ENCODE peak calls at places on chromosomes 2 and 18, in five cellular contexts. Q is HCT116, O is GM23248, G is neural progenitor cell, L is tibial nerve. P is an unnamed sample. For H3K9me3, the result is how much of the 10 kb centered on the place peaks cover.

GRCh38 chr18:45521777-45522176 is 93.5 kb upstream of the SLC14A2 start:
- DNase-seq in G (no peak), L (peak), Q (no peak), O (peak), P (no peak)

GRCh38 chr2:53131416-53131815 is 636.2 kb upstream of the CHAC2 start:
- DNase-seq in Q (peak), O (peak), G (no peak), L (no peak), P (no peak)

GRCh38 chr2:108621087-108621559 is 86.9 kb downstream of the LIMS1 start:
- DNase-seq in Q (peak), G (peak), O (peak), L (no peak), P (peak)

GRCh38 chr18:25560369-25560768 is 208.4 kb upstream of the ZNF521 start:
- DNase-seq in O (peak), Q (no peak), L (no peak), G (no peak), P (no peak)

GRCh38 chr2:124908411-124908810 is 883.3 kb downstream of the CNTNAP5 start:
- DNase-seq in Q (no peak), G (no peak), O (no peak), L (no peak), P (no peak)

GRCh38 chr18:49685231-49685942 is 123.5 kb downstream of the LIPG start:
- DNase-seq in O (no peak), G (no peak), L (no peak), Q (no peak), P (no peak)

GRCh38 chr2:20633794-20634259 is 17.1 kb downstream of the HS1BP3 start:
- DNase-seq in L (no peak), Q (no peak), O (no peak), G (no peak), P (no peak)

GRCh38 chr2:138272524-138273210 is 228.9 kb upstream of the SPOPL start:
- DNase-seq in Q (no peak), G (no peak), L (no peak), O (no peak), P (no peak)

GRCh38 chr2:72719416-72719815 is 106.4 kb downstream of the EXOC6B start:
- DNase-seq in G (peak), Q (no peak), L (no peak), O (no peak), P (no peak)

GRCh38 chr2:69779258-69779989 is 37.5 kb downstream of the ANXA4 start:
- DNase-seq in O (peak), L (no peak), Q (peak), G (no peak), P (no peak)

DNA sequence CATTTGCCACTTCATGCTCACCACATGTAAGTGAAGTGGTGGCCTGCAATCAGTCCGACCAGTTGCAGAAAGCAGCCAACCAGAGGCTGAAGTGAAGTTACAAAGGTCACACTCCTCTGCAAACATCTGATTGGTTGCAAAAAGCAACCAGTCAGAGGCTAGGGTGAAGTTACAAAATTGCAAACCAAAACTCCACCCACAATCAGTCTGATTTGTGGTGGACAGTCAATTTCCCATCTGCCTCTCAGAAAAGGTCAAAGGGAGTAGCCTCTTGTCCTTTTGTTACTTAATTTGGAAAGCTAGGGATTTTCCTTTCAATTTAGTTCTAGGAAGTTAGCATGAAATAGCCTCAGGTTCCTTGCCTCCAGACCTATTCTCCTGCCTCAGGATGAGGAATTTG is 185.0 kb downstream of the UXS1 start:
- DNase-seq in G (no peak), O (no peak), L (no peak), Q (no peak), P (no peak)
- H3K9me3 ChIP-seq in G (under half), O (under half), L (under half), Q (under half), P (under half)

DNA sequence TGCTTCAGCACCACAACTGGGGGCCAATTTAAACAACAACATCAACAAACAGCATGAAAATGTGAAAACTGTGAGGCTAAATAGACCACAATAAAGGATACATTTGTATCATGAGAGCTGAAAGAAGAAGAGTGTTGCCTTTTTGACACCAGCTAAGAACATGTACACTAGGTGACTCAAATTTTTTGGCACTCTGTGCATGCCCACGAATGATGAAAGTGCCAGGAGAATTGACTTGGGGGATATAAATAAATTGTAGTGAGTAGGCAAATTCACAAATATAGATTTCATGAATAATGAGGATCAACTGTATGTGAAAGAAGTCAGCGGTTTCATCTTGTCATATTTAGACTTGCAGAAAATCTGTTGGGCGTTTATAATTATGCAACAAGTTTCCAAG is 1388.0 kb upstream of the LRRTM1 start:
- DNase-seq in G (no peak), L (no peak), O (no peak), Q (no peak), P (no peak)
- H3K9me3 ChIP-seq in G (under half), L (under half), O (under half), Q (under half), P (under half)

GRCh38 chr2:228827056-228827455 is 444.0 kb downstream of the PID1 start:
- DNase-seq in G (no peak), Q (no peak), L (no peak), O (peak), P (no peak)
- H3K9me3 ChIP-seq in G (under half), Q (under half), L (under half), O (under half), P (under half)

GRCh38 chr2:176784633-176785193 is 427.9 kb upstream of the HNRNPA3 start:
- DNase-seq in G (no peak), L (no peak), Q (no peak), O (peak), P (no peak)

GRCh38 chr2:176774768-176775453 is 437.7 kb upstream of the HNRNPA3 start:
- DNase-seq in G (no peak), Q (no peak), O (peak), L (no peak), P (no peak)

GRCh38 chr2:176781570-176782217 is 430.9 kb upstream of the HNRNPA3 start:
- DNase-seq in O (no peak), G (no peak), Q (no peak), L (no peak), P (no peak)

DNA sequence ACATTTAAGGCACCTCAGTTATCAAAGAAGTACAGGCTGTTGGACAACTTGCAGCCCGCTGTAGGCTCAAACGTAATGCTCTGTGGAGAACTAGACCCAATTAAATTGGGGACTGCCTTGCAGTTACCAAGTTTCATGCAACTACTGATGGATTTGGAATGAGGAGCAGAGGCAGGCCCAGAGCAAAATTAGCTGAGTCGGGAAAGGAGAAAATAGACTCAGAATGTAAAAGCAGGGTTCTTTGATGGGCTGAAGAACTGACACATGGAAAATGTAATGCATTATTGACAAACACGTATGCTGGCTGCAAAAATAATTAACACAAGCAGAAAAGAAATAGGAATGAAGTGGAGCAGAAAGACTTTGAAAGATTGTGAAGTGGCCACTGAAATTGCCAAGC is 432.7 kb upstream of the HNRNPA3 start:
- DNase-seq in G (no peak), Q (no peak), O (no peak), L (no peak), P (no peak)
- H3K9me3 ChIP-seq in G (under half), Q (under half), O (under half), L (under half), P (under half)

GRCh38 chr2:508121-508520 is 169.1 kb downstream of the TMEM18 start:
- DNase-seq in L (no peak), O (no peak), G (no peak), Q (no peak), P (no peak)

GRCh38 chr2:503288-503999 is 173.8 kb downstream of the TMEM18 start:
- DNase-seq in Q (no peak), O (no peak), L (no peak), G (no peak), P (no peak)

GRCh38 chr2:509888-510287 is 167.3 kb downstream of the TMEM18 start:
- DNase-seq in L (no peak), Q (no peak), O (no peak), G (no peak), P (no peak)

GRCh38 chr2:505931-506330 is 171.3 kb downstream of the TMEM18 start:
- DNase-seq in L (no peak), O (no peak), G (peak), Q (no peak), P (no peak)

DNA sequence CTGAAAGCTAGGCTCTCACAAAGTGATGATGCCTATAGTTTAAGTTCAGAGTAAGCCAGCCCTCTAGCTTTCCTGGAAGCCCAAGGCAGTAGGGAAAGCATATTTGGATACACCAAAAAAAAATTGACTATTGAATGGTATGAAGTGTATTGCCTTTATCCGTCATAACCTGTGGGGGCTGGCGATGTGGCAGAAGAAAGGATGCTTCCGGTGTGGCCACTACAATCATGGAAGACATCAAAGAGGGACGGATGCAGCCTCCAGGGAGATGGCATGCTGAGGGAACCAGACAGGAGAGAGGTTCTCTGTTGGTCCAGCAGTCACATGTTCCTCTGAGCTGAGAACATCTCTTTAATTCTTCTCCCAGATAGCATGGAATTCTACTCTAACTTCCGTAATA is 170.3 kb downstream of the TMEM18 start:
- DNase-seq in L (no peak), G (no peak), O (no peak), Q (no peak), P (no peak)
- H3K9me3 ChIP-seq in L (under half), G (under half), O (under half), Q (under half), P (under half)

DNA sequence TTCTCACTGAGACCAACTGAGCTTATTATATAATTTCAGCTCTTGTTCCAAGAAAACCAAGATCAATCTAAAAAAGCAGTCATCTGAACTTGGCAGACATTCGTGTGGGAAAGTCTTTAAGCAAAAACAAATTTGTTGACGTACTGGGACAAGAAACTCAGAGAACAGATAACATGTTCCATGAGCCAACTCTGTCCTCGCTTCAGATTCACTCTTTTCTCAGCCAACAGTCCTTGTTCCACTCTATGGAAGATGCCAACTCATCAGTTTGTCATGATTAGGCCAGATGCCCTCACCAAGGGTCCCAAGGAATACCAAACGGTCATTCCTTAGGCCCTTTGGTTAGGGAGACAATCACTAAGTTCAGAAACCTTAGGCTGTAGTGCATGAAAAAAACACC is 224.3 kb upstream of the CTAGE1 start:
- DNase-seq in L (no peak), G (no peak), O (no peak), Q (no peak), P (no peak)
- H3K9me3 ChIP-seq in L (under half), G (under half), O (under half), Q (under half), P (under half)

GRCh38 chr2:6213056-6213780 is 521.0 kb downstream of the SOX11 start:
- DNase-seq in O (no peak), L (no peak), Q (no peak), G (no peak), P (no peak)
- H3K9me3 ChIP-seq in O (under half), L (under half), Q (under half), G (under half), P (under half)

DNA sequence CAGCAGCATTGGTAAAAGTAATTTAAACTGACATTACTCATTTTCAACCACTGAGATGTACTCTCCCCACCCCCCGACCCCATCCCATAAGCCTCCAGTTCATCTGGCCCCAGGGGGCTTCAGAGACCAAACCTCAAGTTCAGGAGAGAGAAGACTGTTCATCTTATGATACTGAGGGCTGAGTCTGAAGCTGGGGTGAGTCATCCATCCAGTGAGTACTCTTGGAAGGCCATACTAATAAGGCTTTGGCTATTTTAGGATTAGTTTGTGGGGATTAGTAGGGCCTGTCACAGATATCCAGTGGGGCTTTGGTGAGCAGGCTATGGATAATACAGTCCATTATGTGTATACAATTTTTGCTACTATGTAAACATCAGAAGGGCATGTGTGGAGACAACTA is 125.3 kb upstream of the APCDD1 start:
- DNase-seq in L (no peak), G (no peak), Q (no peak), O (peak), P (no peak)
- H3K9me3 ChIP-seq in L (under half), G (under half), Q (under half), O (under half), P (under half)

P was measured in T-helper 17 cell.